ENCODE peak calls at places on chromosomes 5 and 9, in eight cellular contexts. One of them, this sample, is unnamed.

GRCh38 chr9:16543691-16544090 is 326.8 kb downstream of the BNC2 start:
- DNase-seq in mammary epithelial cell: no peak
- DNase-seq in ascending aorta: no peak
- DNase-seq in MG63: peak; percentile 59
- DNase-seq in keratinocyte: no peak
- DNase-seq in HCT116: no peak
- DNase-seq in K562: no peak
- DNase-seq in BE2C: no peak
- DNase-seq in this sample: no peak

GRCh38 chr5:9124071-9124470 is 421.8 kb downstream of the SEMA5A start:
- DNase-seq in mammary epithelial cell: no peak
- DNase-seq in ascending aorta: no peak
- DNase-seq in MG63: no peak
- DNase-seq in keratinocyte: no peak
- DNase-seq in HCT116: no peak
- DNase-seq in K562: no peak
- DNase-seq in BE2C: no peak
- DNase-seq in this sample: no peak

GRCh38 chr5:71899865-71900342 is 180.8 kb downstream of the CARTPT start:
- DNase-seq in mammary epithelial cell: peak; percentile 84
- DNase-seq in ascending aorta: no peak
- DNase-seq in MG63: peak; percentile 65
- DNase-seq in keratinocyte: peak; percentile 71
- DNase-seq in HCT116: no peak
- DNase-seq in K562: no peak
- DNase-seq in BE2C: no peak
- DNase-seq in this sample: no peak

GRCh38 chr9:127397722-127398647 is 1.0 kb downstream of the SLC2A8 start:
- DNase-seq in mammary epithelial cell: peak; percentile 11
- DNase-seq in ascending aorta: no peak
- DNase-seq in MG63: peak; percentile 33
- DNase-seq in keratinocyte: no peak
- DNase-seq in HCT116: no peak
- DNase-seq in K562: peak; percentile 47
- DNase-seq in BE2C: peak; percentile 76
- DNase-seq in this sample: peak; percentile 25

GRCh38 chr9:87615547-87616148 is 110.3 kb upstream of the CTSL start:
- DNase-seq in mammary epithelial cell: peak; percentile 80
- DNase-seq in ascending aorta: no peak
- DNase-seq in MG63: no peak
- DNase-seq in keratinocyte: no peak
- DNase-seq in HCT116: no peak
- DNase-seq in K562: no peak
- DNase-seq in BE2C: no peak
- DNase-seq in this sample: no peak

GRCh38 chr9:36337865-36338264 is 62.2 kb downstream of the RNF38 start:
- DNase-seq in mammary epithelial cell: peak; percentile 40
- DNase-seq in ascending aorta: no peak
- DNase-seq in MG63: no peak
- DNase-seq in keratinocyte: no peak
- DNase-seq in HCT116: no peak
- DNase-seq in K562: no peak
- DNase-seq in BE2C: no peak
- DNase-seq in this sample: no peak

GRCh38 chr9:133869674-133870419 is 122.3 kb downstream of the VAV2 start:
- DNase-seq in mammary epithelial cell: no peak
- DNase-seq in ascending aorta: no peak
- DNase-seq in MG63: no peak
- DNase-seq in keratinocyte: no peak
- DNase-seq in HCT116: no peak
- DNase-seq in K562: peak; percentile 77
- DNase-seq in BE2C: peak; percentile 94
- DNase-seq in this sample: no peak

GRCh38 chr5:173954671-173955605 is 34.0 kb upstream of the C5orf47 start:
- DNase-seq in mammary epithelial cell: no peak
- DNase-seq in ascending aorta: no peak
- DNase-seq in MG63: peak; percentile 29
- DNase-seq in keratinocyte: no peak
- DNase-seq in HCT116: no peak
- DNase-seq in K562: no peak
- DNase-seq in BE2C: no peak
- DNase-seq in this sample: no peak

GRCh38 chr9:135422340-135422944 is 57.1 kb upstream of the PPP1R26 start:
- DNase-seq in mammary epithelial cell: no peak
- DNase-seq in ascending aorta: no peak
- DNase-seq in MG63: no peak
- DNase-seq in keratinocyte: no peak
- DNase-seq in HCT116: no peak
- DNase-seq in K562: no peak
- DNase-seq in BE2C: no peak
- DNase-seq in this sample: no peak

GRCh38 chr5:170737591-170737990 is 45.9 kb upstream of the GABRP start:
- DNase-seq in mammary epithelial cell: no peak
- DNase-seq in ascending aorta: no peak
- DNase-seq in MG63: no peak
- DNase-seq in keratinocyte: no peak
- DNase-seq in HCT116: no peak
- DNase-seq in K562: no peak
- DNase-seq in BE2C: no peak
- DNase-seq in this sample: no peak

GRCh38 chr5:147532157-147532556 is 22.3 kb upstream of the DPYSL3 start:
- DNase-seq in mammary epithelial cell: peak; percentile 37
- DNase-seq in ascending aorta: no peak
- DNase-seq in MG63: no peak
- DNase-seq in keratinocyte: no peak
- DNase-seq in HCT116: no peak
- DNase-seq in K562: no peak
- DNase-seq in BE2C: no peak
- DNase-seq in this sample: no peak

GRCh38 chr5:158640581-158640980 is 459.1 kb downstream of the EBF1 start:
- DNase-seq in mammary epithelial cell: peak; percentile 9
- DNase-seq in ascending aorta: no peak
- DNase-seq in MG63: peak; percentile 77
- DNase-seq in keratinocyte: no peak
- DNase-seq in HCT116: no peak
- DNase-seq in K562: no peak
- DNase-seq in BE2C: no peak
- DNase-seq in this sample: no peak

GRCh38 chr9:92723801-92724323 is 40.8 kb downstream of the BICD2 start:
- DNase-seq in mammary epithelial cell: no peak
- DNase-seq in ascending aorta: no peak
- DNase-seq in MG63: no peak
- DNase-seq in keratinocyte: no peak
- DNase-seq in HCT116: no peak
- DNase-seq in K562: no peak
- DNase-seq in BE2C: no peak
- DNase-seq in this sample: no peak

GRCh38 chr5:135310328-135310989 is 88.6 kb downstream of the MACROH2A1 start:
- DNase-seq in mammary epithelial cell: peak; percentile 30
- DNase-seq in ascending aorta: no peak
- DNase-seq in MG63: peak; percentile 61
- DNase-seq in keratinocyte: no peak
- DNase-seq in HCT116: no peak
- DNase-seq in K562: no peak
- DNase-seq in BE2C: no peak
- DNase-seq in this sample: no peak

GRCh38 chr5:179123491-179124328 is 63.5 kb downstream of the ZNF354C start:
- DNase-seq in mammary epithelial cell: no peak
- DNase-seq in ascending aorta: no peak
- DNase-seq in MG63: no peak
- DNase-seq in keratinocyte: no peak
- DNase-seq in HCT116: no peak
- DNase-seq in K562: no peak
- DNase-seq in BE2C: no peak
- DNase-seq in this sample: no peak

GRCh38 chr9:25990376-25990775 is 312.1 kb upstream of the TUSC1 start:
- DNase-seq in mammary epithelial cell: no peak
- DNase-seq in ascending aorta: no peak
- DNase-seq in MG63: no peak
- DNase-seq in keratinocyte: no peak
- DNase-seq in HCT116: no peak
- DNase-seq in K562: no peak
- DNase-seq in BE2C: no peak
- DNase-seq in this sample: no peak
- H3K9me3 ChIP-seq in mammary epithelial cell: peaks cover 2% of the 10 kb centered on the region
- H3K9me3 ChIP-seq in ascending aorta: peaks cover 5% of the 10 kb centered on the region
- H3K9me3 ChIP-seq in MG63: no peaks in the 10 kb centered on the region
- H3K9me3 ChIP-seq in keratinocyte: no peaks in the 10 kb centered on the region
- H3K9me3 ChIP-seq in HCT116: peaks cover 19% of the 10 kb centered on the region
- H3K9me3 ChIP-seq in K562: no peaks in the 10 kb centered on the region
- H3K9me3 ChIP-seq in BE2C: no peaks in the 10 kb centered on the region
- H3K9me3 ChIP-seq in this sample: peaks cover 3% of the 10 kb centered on the region

GRCh38 chr5:141319699-141320098 is 885 bp downstream of the TAF7 start:
- DNase-seq in mammary epithelial cell: no peak
- DNase-seq in ascending aorta: no peak
- DNase-seq in MG63: no peak
- DNase-seq in keratinocyte: no peak
- DNase-seq in HCT116: no peak
- DNase-seq in K562: no peak
- DNase-seq in BE2C: no peak
- DNase-seq in this sample: no peak

GRCh38 chr5:141319202-141319601 is 1.4 kb downstream of the TAF7 start:
- DNase-seq in mammary epithelial cell: no peak
- DNase-seq in ascending aorta: no peak
- DNase-seq in MG63: no peak
- DNase-seq in keratinocyte: no peak
- DNase-seq in HCT116: no peak
- DNase-seq in K562: no peak
- DNase-seq in BE2C: no peak
- DNase-seq in this sample: no peak

GRCh38 chr5:141313711-141314110 is 6.9 kb downstream of the TAF7 start:
- DNase-seq in mammary epithelial cell: no peak
- DNase-seq in ascending aorta: no peak
- DNase-seq in MG63: no peak
- DNase-seq in keratinocyte: no peak
- DNase-seq in HCT116: no peak
- DNase-seq in K562: no peak
- DNase-seq in BE2C: no peak
- DNase-seq in this sample: no peak
- H3K9me3 ChIP-seq in mammary epithelial cell: peaks cover 37% of the 10 kb centered on the region
- H3K9me3 ChIP-seq in ascending aorta: peaks cover 79% of the 10 kb centered on the region
- H3K9me3 ChIP-seq in MG63: peaks cover 23% of the 10 kb centered on the region
- H3K9me3 ChIP-seq in keratinocyte: peaks cover 10% of the 10 kb centered on the region
- H3K9me3 ChIP-seq in HCT116: peaks cover 9% of the 10 kb centered on the region
- H3K9me3 ChIP-seq in K562: peaks cover 6% of the 10 kb centered on the region
- H3K9me3 ChIP-seq in BE2C: no peaks in the 10 kb centered on the region
- H3K9me3 ChIP-seq in this sample: peaks cover 21% of the 10 kb centered on the region

GRCh38 chr5:2283481-2284045 is 400.8 kb upstream of the IRX4 start:
- DNase-seq in mammary epithelial cell: no peak
- DNase-seq in ascending aorta: no peak
- DNase-seq in MG63: no peak
- DNase-seq in keratinocyte: no peak
- DNase-seq in HCT116: no peak
- DNase-seq in K562: no peak
- DNase-seq in BE2C: no peak
- DNase-seq in this sample: no peak

GRCh38 chr5:2280318-2280717 is 397.6 kb upstream of the IRX4 start:
- DNase-seq in mammary epithelial cell: no peak
- DNase-seq in ascending aorta: no peak
- DNase-seq in MG63: no peak
- DNase-seq in keratinocyte: no peak
- DNase-seq in HCT116: no peak
- DNase-seq in K562: no peak
- DNase-seq in BE2C: no peak
- DNase-seq in this sample: no peak

GRCh38 chr5:2282034-2282690 is 399.4 kb upstream of the IRX4 start:
- DNase-seq in mammary epithelial cell: no peak
- DNase-seq in ascending aorta: no peak
- DNase-seq in MG63: no peak
- DNase-seq in keratinocyte: no peak
- DNase-seq in HCT116: no peak
- DNase-seq in K562: no peak
- DNase-seq in BE2C: no peak
- DNase-seq in this sample: no peak

GRCh38 chr5:2278825-2279224 is 396.1 kb upstream of the IRX4 start:
- DNase-seq in mammary epithelial cell: no peak
- DNase-seq in ascending aorta: no peak
- DNase-seq in MG63: no peak
- DNase-seq in keratinocyte: no peak
- DNase-seq in HCT116: no peak
- DNase-seq in K562: no peak
- DNase-seq in BE2C: no peak
- DNase-seq in this sample: no peak

GRCh38 chr5:2281446-2281845 is 398.7 kb upstream of the IRX4 start:
- DNase-seq in mammary epithelial cell: no peak
- DNase-seq in ascending aorta: no peak
- DNase-seq in MG63: no peak
- DNase-seq in keratinocyte: no peak
- DNase-seq in HCT116: no peak
- DNase-seq in K562: no peak
- DNase-seq in BE2C: no peak
- DNase-seq in this sample: no peak
- H3K9me3 ChIP-seq in mammary epithelial cell: peaks cover 27% of the 10 kb centered on the region
- H3K9me3 ChIP-seq in ascending aorta: no peaks in the 10 kb centered on the region
- H3K9me3 ChIP-seq in MG63: no peaks in the 10 kb centered on the region
- H3K9me3 ChIP-seq in keratinocyte: peaks cover 12% of the 10 kb centered on the region
- H3K9me3 ChIP-seq in HCT116: no peaks in the 10 kb centered on the region
- H3K9me3 ChIP-seq in K562: no peaks in the 10 kb centered on the region
- H3K9me3 ChIP-seq in BE2C: peaks cover 3% of the 10 kb centered on the region
- H3K9me3 ChIP-seq in this sample: no peaks in the 10 kb centered on the region

GRCh38 chr5:150120617-150121447 is 34.5 kb upstream of the CSF1R start:
- DNase-seq in mammary epithelial cell: no peak
- DNase-seq in ascending aorta: no peak
- DNase-seq in MG63: no peak
- DNase-seq in keratinocyte: no peak
- DNase-seq in HCT116: no peak
- DNase-seq in K562: no peak
- DNase-seq in BE2C: no peak
- DNase-seq in this sample: no peak

GRCh38 chr5:150119421-150120061 is 33.2 kb upstream of the CSF1R start:
- DNase-seq in mammary epithelial cell: no peak
- DNase-seq in ascending aorta: no peak
- DNase-seq in MG63: no peak
- DNase-seq in keratinocyte: no peak
- DNase-seq in HCT116: no peak
- DNase-seq in K562: no peak
- DNase-seq in BE2C: no peak
- DNase-seq in this sample: no peak

GRCh38 chr5:150118561-150119229 is 32.3 kb upstream of the CSF1R start:
- DNase-seq in mammary epithelial cell: no peak
- DNase-seq in ascending aorta: no peak
- DNase-seq in MG63: no peak
- DNase-seq in keratinocyte: no peak
- DNase-seq in HCT116: no peak
- DNase-seq in K562: no peak
- DNase-seq in BE2C: no peak
- DNase-seq in this sample: no peak

GRCh38 chr5:150121448-150122157 is 34.0 kb downstream of the PDGFRB start:
- DNase-seq in mammary epithelial cell: no peak
- DNase-seq in ascending aorta: no peak
- DNase-seq in MG63: no peak
- DNase-seq in keratinocyte: no peak
- DNase-seq in HCT116: no peak
- DNase-seq in K562: no peak
- DNase-seq in BE2C: no peak
- DNase-seq in this sample: no peak

DNA sequence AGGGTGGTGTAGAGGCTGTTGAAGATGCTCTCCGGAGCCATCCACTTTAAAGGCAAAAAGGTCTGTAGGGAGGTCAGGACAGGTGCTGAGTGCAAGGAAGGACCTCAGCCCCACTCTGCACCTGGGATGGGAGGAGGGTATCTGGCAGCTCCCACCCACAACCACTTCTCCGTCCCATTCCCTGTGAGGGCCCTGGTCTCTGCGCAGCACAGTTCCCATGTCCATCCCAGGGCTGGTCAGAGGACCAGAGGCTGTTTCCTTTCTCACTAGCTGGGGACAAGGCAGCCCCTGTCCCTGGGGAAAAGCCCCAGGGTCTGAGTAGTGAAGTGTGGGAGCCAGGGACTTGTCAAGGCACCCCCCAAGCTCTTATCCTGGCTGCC is 33.7 kb upstream of the CSF1R start:
- DNase-seq in mammary epithelial cell: no peak
- DNase-seq in ascending aorta: no peak
- DNase-seq in MG63: no peak
- DNase-seq in keratinocyte: no peak
- DNase-seq in HCT116: no peak
- DNase-seq in K562: no peak
- DNase-seq in BE2C: no peak
- DNase-seq in this sample: no peak
- H3K9me3 ChIP-seq in mammary epithelial cell: no peaks in the 10 kb centered on the region
- H3K9me3 ChIP-seq in ascending aorta: no peaks in the 10 kb centered on the region
- H3K9me3 ChIP-seq in MG63: no peaks in the 10 kb centered on the region
- H3K9me3 ChIP-seq in keratinocyte: no peaks in the 10 kb centered on the region
- H3K9me3 ChIP-seq in HCT116: no peaks in the 10 kb centered on the region
- H3K9me3 ChIP-seq in K562: no peaks in the 10 kb centered on the region
- H3K9me3 ChIP-seq in BE2C: no peaks in the 10 kb centered on the region
- H3K9me3 ChIP-seq in this sample: no peaks in the 10 kb centered on the region

This sample was measured in T-helper 17 cell.